ENCODE peak calls at places on chromosomes 7 and 10, in five cellular contexts. G is Daoy, D is cardiac muscle cell, T is heart right ventricle, N is AG09309. H is an unnamed sample.

GRCh38 chr7:38107486-38107893 is 70.6 kb upstream of the STARD3NL start:
- DNase-seq in N (no peak), G (peak), T (peak), D (peak), H (peak)

GRCh38 chr7:151249732-151250072 is 1.2 kb upstream of the SMARCD3 start:
- DNase-seq in D (peak), G (peak), N (no peak), T (peak), H (peak)

GRCh38 chr10:50480054-50481007 is 143.4 kb downstream of the SGMS1 start:
- DNase-seq in N (no peak), T (no peak), D (no peak), G (no peak), H (no peak)

GRCh38 chr10:103855424-103855823 is at the start of gene SH3PXD2A:
- DNase-seq in T (peak), N (no peak), D (peak), G (peak), H (peak)

GRCh38 chr7:40793132-40793531 is 658.3 kb downstream of the SUGCT start:
- DNase-seq in G (peak), D (no peak), T (no peak), N (no peak), H (no peak)

GRCh38 chr10:83706952-83707582 is 432.2 kb upstream of the GHITM start:
- DNase-seq in N (no peak), D (no peak), G (no peak), T (no peak), H (no peak)

GRCh38 chr10:34249634-34250033 is 565.5 kb downstream of the PARD3 start:
- DNase-seq in T (no peak), G (peak), D (no peak), N (no peak), H (no peak)

GRCh38 chr10:13820591-13821377 is 234.0 kb downstream of the PRPF18 start:
- DNase-seq in N (no peak), G (no peak), T (peak), D (no peak), H (no peak)

GRCh38 chr7:74627699-74628411 is 29.7 kb upstream of the GTF2I start:
- DNase-seq in T (peak), N (peak), D (peak), G (no peak), H (no peak)

GRCh38 chr10:126465771-126466170 is 77.5 kb upstream of the ADAM12 start:
- DNase-seq in N (no peak), D (no peak), T (no peak), G (no peak), H (no peak)

GRCh38 chr10:106795619-106796018 is 368.9 kb downstream of the SORCS1 start:
- DNase-seq in D (peak), T (no peak), N (no peak), G (no peak), H (peak)

GRCh38 chr7:29926761-29927160 is 62.8 kb downstream of the SCRN1 start:
- DNase-seq in G (no peak), N (no peak), D (no peak), T (no peak), H (no peak)

GRCh38 chr10:44974628-44975431 is 3.8 kb downstream of the DEPP1 start:
- DNase-seq in D (peak), N (no peak), G (peak), T (peak), H (peak)

GRCh38 chr7:133036290-133036689 is 45.6 kb downstream of the CHCHD3 start:
- DNase-seq in T (no peak), G (no peak), N (no peak), D (no peak), H (no peak)

GRCh38 chr10:89887830-89888229 is 186.4 kb downstream of the KIF20B start:
- DNase-seq in D (no peak), N (no peak), G (no peak), T (no peak), H (no peak)

GRCh38 chr10:121526801-121527221 is 71.4 kb downstream of the FGFR2 start:
- DNase-seq in G (no peak), T (no peak), D (no peak), N (no peak), H (no peak)

GRCh38 chr7:92875719-92876118 is 39.3 kb upstream of the CDK6 start:
- DNase-seq in T (no peak), D (no peak), G (peak), N (no peak), H (no peak)

GRCh38 chr10:79241990-79242619 is 105.2 kb upstream of the PPIF start:
- DNase-seq in T (peak), N (no peak), D (peak), G (peak), H (no peak)

GRCh38 chr10:83612050-83612449 is 527.3 kb upstream of the GHITM start:
- DNase-seq in T (no peak), D (no peak), G (no peak), N (peak), H (no peak)

GRCh38 chr7:51467384-51468017 is 150.9 kb upstream of the COBL start:
- DNase-seq in N (no peak), D (no peak), G (no peak), T (no peak), H (no peak)

GRCh38 chr10:60428387-60428737 is 38.7 kb upstream of the ANK3 start:
- DNase-seq in N (no peak), T (no peak), D (no peak), G (no peak), H (no peak)

GRCh38 chr7:142445019-142445686 is 187.3 kb upstream of the PRSS58 start:
- DNase-seq in T (no peak), N (no peak), D (peak), G (no peak), H (peak)

GRCh38 chr7:22001345-22002004 is 55.8 kb upstream of the CDCA7L start:
- DNase-seq in G (peak), T (peak), N (peak), D (peak), H (peak)

GRCh38 chr10:6465437-6465836 is 114.6 kb downstream of the PRKCQ start:
- DNase-seq in N (no peak), G (no peak), T (no peak), D (no peak), H (no peak)

H was measured in ACHN.